ENCODE peak calls at places on chromosomes 6 and 20, in five cellular contexts. R is HCT116, S is HepG2, M is K562, T is H1. B is an unnamed sample.

GRCh38 chr6:139879823-139880356 is 505.4 kb upstream of the CITED2 start:
- DNase-seq in M (no peak), T (no peak), R (no peak), S (no peak), B (no peak)

GRCh38 chr6:80638222-80639055 is 532.0 kb downstream of the BCKDHB start:
- DNase-seq in T (no peak), R (peak), M (no peak), S (peak), B (peak)

GRCh38 chr6:139336488-139336887 is 38.0 kb downstream of the CITED2 start:
- DNase-seq in T (no peak), S (no peak), R (no peak), M (no peak), B (no peak)

GRCh38 chr6:89412071-89413005 is at the start of gene RRAGD:
- DNase-seq in R (peak), M (peak), S (no peak), T (peak), B (no peak)

GRCh38 chr6:80550748-80551147 is 444.3 kb downstream of the BCKDHB start:
- DNase-seq in T (no peak), M (no peak), S (no peak), R (no peak), B (no peak)

GRCh38 chr6:19311786-19312185 is 525.4 kb upstream of the ID4 start:
- DNase-seq in M (no peak), S (no peak), R (no peak), T (peak), B (no peak)

GRCh38 chr20:57656821-57657536 is 36.8 kb upstream of the ZBP1 start:
- DNase-seq in T (no peak), M (no peak), R (no peak), S (no peak), B (no peak)

GRCh38 chr6:90490030-90490429 is 96.8 kb downstream of the MAP3K7 start:
- DNase-seq in S (no peak), T (no peak), R (no peak), M (no peak), B (no peak)

GRCh38 chr6:168828800-168829199 is 387.8 kb downstream of the SMOC2 start:
- DNase-seq in S (no peak), R (no peak), T (no peak), M (no peak), B (no peak)

GRCh38 chr20:36575066-36575743 is 1.8 kb downstream of the TGIF2 start:
- DNase-seq in S (peak), M (peak), R (no peak), T (peak), B (no peak)

GRCh38 chr6:162442675-162443074 is 284.9 kb downstream of the PRKN start:
- DNase-seq in R (no peak), M (no peak), S (peak), T (peak), B (no peak)

GRCh38 chr20:36540551-36541211 is 638 bp upstream of the MYL9 start:
- DNase-seq in S (no peak), R (no peak), T (no peak), M (no peak), B (no peak)

GRCh38 chr6:10837692-10837996 is 695 bp downstream of the MAK start:
- DNase-seq in S (no peak), R (no peak), T (no peak), M (peak), B (no peak)

GRCh38 chr6:158554611-158555361 is 5.1 kb upstream of the TMEM181 start:
- DNase-seq in S (peak), M (no peak), T (no peak), R (no peak), B (no peak)

GRCh38 chr20:6651016-6651415 is 116.5 kb upstream of the BMP2 start:
- DNase-seq in R (no peak), M (no peak), S (no peak), T (no peak), B (no peak)

GRCh38 chr6:138113588-138114210 is 6.5 kb upstream of the PERP start:
- DNase-seq in M (no peak), R (no peak), S (no peak), T (no peak), B (no peak)

GRCh38 chr20:45848969-45849582 is 8.1 kb downstream of the ACOT8 start:
- DNase-seq in R (no peak), T (no peak), M (no peak), S (no peak), B (no peak)

DNA sequence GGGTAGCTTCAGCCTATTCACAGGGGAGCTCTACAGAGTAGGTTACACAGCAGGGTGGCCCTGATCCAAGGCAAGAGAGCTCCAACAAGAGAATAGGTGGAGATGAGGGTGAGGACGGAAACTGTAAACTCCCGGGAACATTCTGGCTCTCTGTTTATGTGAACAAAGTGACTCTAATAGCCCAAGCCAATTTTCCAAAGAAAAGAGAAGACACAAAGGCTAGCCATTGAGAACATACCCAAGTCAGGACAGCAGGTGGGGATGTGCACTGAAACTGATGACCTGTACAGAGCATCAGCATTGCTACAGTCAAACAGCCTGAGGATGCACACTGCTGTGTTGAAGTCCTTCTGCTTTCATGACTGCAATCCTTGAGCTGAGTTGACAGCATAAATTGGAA is 136.0 kb upstream of the TOP1 start:
- DNase-seq in T (no peak), M (no peak), S (no peak), R (no peak), B (no peak)
- TF ChIP-seq YY1 in T (no peak), M (no peak), S (no peak), R (no peak), B (no peak)

DNA sequence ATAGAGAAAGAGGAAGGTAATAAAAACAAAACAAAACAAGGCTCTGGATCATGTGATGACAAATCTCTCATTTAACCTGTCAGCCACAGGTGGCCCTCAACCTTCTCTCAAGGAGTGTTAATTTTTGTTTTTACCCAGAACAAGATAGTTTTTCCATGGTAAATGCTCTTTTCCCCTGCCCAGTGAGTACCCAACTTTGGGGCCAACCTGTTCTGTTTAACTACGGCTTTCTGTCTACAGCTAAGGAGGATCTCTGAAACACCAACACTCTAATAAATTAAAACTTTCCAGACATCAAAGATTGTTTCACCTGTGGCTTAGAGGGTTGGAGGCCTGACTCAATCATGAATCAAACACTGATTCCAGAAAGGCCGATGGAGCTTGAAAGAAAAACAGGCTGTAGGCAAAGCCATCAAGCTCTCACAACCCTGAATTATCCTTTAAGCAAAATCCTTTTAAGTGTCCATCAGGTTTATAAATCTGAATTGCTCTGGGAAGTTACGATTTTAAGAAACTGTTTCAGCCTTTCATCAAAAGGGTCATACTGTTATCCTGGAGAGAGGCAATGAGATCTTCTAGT is 81.6 kb upstream of the BCLAF1 start:
- DNase-seq in T (no peak), M (no peak), R (peak), S (no peak), B (no peak)
- TF ChIP-seq POLR2AphosphoS5 in T (no peak), M (no peak), R (no peak), S (no peak), B (no peak)

DNA sequence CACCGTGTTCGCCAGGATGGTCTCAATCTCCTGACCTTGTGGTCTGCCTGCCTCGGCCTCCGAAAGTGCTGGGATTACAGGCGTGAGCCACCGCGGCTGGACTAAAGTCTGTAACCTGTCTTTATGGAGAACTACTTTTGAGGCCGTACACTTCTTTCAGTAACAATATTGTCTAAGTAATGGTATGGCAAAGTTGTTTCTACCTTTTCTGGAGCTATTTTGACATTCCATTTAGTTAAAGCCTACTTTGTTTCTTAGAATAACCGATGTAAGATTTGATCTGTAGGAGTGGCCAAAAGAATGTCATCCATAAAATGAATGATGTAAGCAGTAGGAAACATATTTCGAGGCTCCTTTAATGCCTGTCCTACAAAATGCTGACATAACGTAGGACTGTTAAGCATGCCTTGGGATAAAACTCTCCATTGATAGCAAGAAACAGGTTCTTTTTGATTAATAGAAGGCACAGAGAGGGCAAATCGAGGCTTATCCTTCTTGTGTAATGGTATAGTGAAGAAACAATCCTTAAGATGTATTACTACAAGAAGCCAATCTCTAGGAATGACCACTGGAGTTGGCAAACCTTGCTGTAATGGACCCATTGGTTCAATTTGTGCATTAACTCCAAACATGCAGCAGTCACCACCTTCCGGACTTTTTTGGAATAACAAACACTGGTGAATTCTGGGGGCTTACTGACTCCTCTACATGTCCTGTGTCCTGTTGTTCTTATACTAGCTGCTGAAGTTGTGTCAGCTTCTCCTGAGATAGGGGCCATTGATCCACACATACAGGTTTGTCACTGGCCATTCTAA is 35.9 kb downstream of the HLA-DRA start:
- DNase-seq in S (no peak), R (no peak), M (no peak), T (no peak), B (no peak)
- TF ChIP-seq EZH2 in S (no peak), R (no peak), M (no peak), T (no peak), B (no peak)

DNA sequence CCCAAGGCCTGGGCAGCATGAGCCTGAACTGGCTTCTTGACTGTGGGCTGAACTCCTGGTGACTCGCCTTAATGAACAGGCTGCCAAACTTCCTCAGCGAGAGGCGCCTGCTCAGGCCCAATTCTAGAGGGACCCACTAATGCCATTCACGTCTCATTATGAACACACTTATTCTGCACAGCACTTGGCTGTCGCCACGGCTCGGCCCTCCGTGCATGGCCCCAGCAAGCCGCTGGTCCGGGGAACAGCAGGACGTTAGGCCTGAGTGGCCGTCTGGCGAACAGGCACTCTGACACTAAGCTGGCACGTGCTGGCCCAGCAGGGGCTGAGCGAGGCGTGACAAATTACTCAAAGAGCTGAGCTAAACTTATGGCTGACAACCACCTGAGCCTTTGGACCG is 45.9 kb downstream of the INSM1 start:
- DNase-seq in R (no peak), S (no peak), T (no peak), M (no peak), B (no peak)
- TF ChIP-seq YY1 in R (no peak), S (no peak), T (no peak), M (no peak), B (no peak)

GRCh38 chr6:125954735-125955410 is 1.7 kb upstream of the HINT3 start:
- DNase-seq in S (no peak), R (no peak), M (no peak), T (no peak), B (no peak)

GRCh38 chr6:125957845-125958244 is 1.3 kb downstream of the HINT3 start:
- DNase-seq in S (peak), T (no peak), R (no peak), M (peak), B (no peak)

GRCh38 chr6:125956506-125957390 is at the start of gene HINT3:
- DNase-seq in T (peak), M (peak), R (peak), S (peak), B (peak)

GRCh38 chr6:125961117-125961516 is 4.5 kb downstream of the HINT3 start:
- DNase-seq in R (no peak), T (no peak), S (no peak), M (no peak), B (no peak)

DNA sequence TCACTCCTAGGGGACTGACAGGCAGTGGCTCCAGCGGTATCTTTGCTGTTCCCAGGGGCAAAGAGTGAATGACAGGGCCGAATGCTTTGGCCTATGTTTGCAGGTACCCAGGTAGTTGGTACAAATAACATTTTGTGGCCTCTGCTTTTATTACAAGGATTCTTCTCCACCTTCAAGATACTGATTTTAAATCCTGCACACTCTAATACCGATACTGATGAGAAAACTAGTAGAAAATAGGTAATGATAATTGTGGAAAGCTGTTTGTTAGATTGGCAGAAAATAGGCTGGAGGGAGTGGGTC is 772 bp downstream of the HINT3 start:
- DNase-seq in T (no peak), M (no peak), R (no peak), S (no peak), B (no peak)
- TF ChIP-seq POLR2AphosphoS5 in T (no peak), M (no peak), R (no peak), S (no peak), B (no peak)

GRCh38 chr6:135236732-135237131 is 55.6 kb downstream of the MYB start:
- DNase-seq in R (no peak), T (no peak), M (no peak), S (no peak), B (no peak)
- TF ChIP-seq EZH2 in R (no peak), T (no peak), M (no peak), S (no peak), B (no peak)

GRCh38 chr6:23414204-23414501 is 711.9 kb upstream of the NRSN1 start:
- DNase-seq in S (no peak), T (no peak), R (no peak), M (no peak), B (peak)
- TF ChIP-seq YY1 in S (no peak), T (no peak), R (no peak), M (no peak), B (no peak)

GRCh38 chr6:134722429-134722828 is 227.5 kb downstream of the ALDH8A1 start:
- DNase-seq in T (no peak), M (no peak), R (no peak), S (no peak), B (no peak)
- TF ChIP-seq POLR2AphosphoS5 in T (no peak), M (no peak), R (no peak), S (no peak), B (no peak)

GRCh38 chr20:63829943-63830820 is 882 bp downstream of the ZBTB46 start:
- DNase-seq in M (no peak), R (no peak), S (no peak), T (no peak), B (no peak)

GRCh38 chr20:63830821-63831593 is at the start of gene ZBTB46:
- DNase-seq in T (no peak), S (no peak), M (peak), R (no peak), B (no peak)

GRCh38 chr20:63833776-63834544 is 2.9 kb upstream of the ZBTB46 start:
- DNase-seq in T (no peak), R (no peak), M (no peak), S (no peak), B (no peak)

GRCh38 chr20:63829598-63829942 is 1.5 kb downstream of the ZBTB46 start:
- DNase-seq in M (no peak), T (no peak), R (no peak), S (no peak), B (no peak)

DNA sequence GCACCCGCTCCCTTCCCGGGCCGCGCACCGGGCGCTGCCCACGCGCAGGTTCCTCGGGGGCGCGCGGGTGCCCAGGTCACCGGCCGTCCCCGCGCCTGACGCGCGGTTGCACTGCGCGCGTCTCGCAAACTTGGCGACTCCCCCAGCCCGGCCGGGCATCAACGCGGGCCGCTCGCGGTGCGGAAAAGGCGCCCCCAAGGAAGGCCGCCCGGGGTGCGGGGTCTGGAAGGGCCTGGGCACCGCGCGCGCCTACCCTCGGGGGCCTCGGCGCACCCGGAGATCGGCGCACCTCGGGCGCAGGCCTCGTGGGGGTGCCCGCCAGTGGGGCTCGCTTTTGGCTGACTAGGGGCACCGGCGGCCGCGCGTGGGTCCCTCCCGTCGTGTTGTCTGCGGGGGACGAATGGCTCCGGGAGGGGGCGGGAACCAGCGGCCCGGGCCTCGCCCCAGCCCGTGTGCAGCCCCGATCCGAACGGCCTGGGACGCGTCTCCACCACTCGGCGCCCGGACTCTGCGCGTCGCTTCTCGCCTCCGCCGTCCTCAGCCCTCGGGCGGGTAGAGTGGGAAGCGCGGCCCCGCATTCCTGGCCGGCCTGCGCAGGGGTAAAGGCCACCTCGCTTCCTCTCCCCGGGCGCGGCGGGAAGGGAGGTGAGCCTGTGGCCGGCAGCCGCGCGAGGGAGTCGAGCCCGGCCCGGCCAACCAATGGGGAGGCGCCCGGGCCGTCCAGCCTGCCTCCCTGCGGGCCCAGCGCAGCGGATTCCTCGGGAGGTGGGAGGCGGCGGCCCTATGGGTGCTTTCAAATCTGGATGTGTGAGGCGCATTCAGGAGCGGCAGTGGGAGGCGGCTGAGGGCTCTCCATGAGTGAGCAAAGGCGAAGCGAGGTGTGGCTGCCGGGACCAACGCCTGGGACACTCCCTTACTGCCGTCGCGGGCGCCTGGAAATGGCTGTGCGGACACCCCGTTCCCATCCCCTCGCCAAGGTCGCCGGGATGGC is 927 bp upstream of the ZBTB46 start:
- DNase-seq in T (peak), S (peak), R (peak), M (peak), B (no peak)
- TF ChIP-seq EZH2 in T (peak), S (no peak), R (no peak), M (no peak), B (no peak)

GRCh38 chr6:134028438-134028837 is 24.0 kb downstream of the SLC2A12 start:
- DNase-seq in S (no peak), T (no peak), M (no peak), R (no peak), B (no peak)

GRCh38 chr6:134029495-134030455 is 22.6 kb downstream of the SLC2A12 start:
- DNase-seq in R (no peak), M (peak), T (no peak), S (no peak), B (no peak)

GRCh38 chr6:134022650-134023049 is 29.8 kb downstream of the SLC2A12 start:
- DNase-seq in M (no peak), R (no peak), S (no peak), T (no peak), B (no peak)

GRCh38 chr6:134021396-134022122 is 30.9 kb downstream of the SLC2A12 start:
- DNase-seq in M (no peak), S (no peak), R (no peak), T (no peak), B (no peak)

GRCh38 chr6:134026597-134026996 is 25.8 kb downstream of the SLC2A12 start:
- DNase-seq in S (no peak), T (no peak), R (no peak), M (no peak), B (no peak)
- TF ChIP-seq YY1 in S (no peak), T (no peak), R (no peak), M (no peak), B (no peak)